ENCODE peak calls at places on chromosomes 1 and 21, in four cellular contexts. G is SK-N-SH, O is RWPE1, R is GM13976. Z is an unnamed sample.

GRCh38 chr21:35229290-35229689 is 180.2 kb upstream of the RUNX1 start:
- DNase-seq in G (no peak), O (no peak), R (no peak), Z (no peak)

GRCh38 chr1:11730429-11730861 is 5.5 kb upstream of the AGTRAP start:
- DNase-seq in G (no peak), O (no peak), R (no peak), Z (no peak)

GRCh38 chr1:199041173-199041914 is 402.5 kb downstream of the PTPRC start:
- DNase-seq in G (no peak), O (no peak), R (peak; percentile 37), Z (no peak)

GRCh38 chr21:32580949-32581348 is 4.4 kb downstream of the TCP10L start:
- DNase-seq in G (no peak), O (no peak), R (no peak), Z (no peak)

GRCh38 chr1:203082571-203083462 is 3.0 kb downstream of the MYOG start:
- DNase-seq in G (no peak), O (no peak), R (no peak), Z (no peak)

GRCh38 chr1:2229032-2229920 is 1.2 kb downstream of the SKI start:
- DNase-seq in G (peak; percentile 72), O (peak; percentile 20), R (peak; percentile 69), Z (peak; percentile 85)

GRCh38 chr1:109784551-109785252 is 21.0 kb upstream of the EPS8L3 start:
- DNase-seq in G (no peak), O (no peak), R (no peak), Z (no peak)

GRCh38 chr21:36708512-36709029 is 9.7 kb downstream of the SIM2 start:
- DNase-seq in G (no peak), O (no peak), R (no peak), Z (no peak)

GRCh38 chr21:36859744-36860501 is 106.5 kb downstream of the HLCS start:
- DNase-seq in G (peak; percentile 41), O (peak; percentile 93), R (peak; percentile 43), Z (no peak)

GRCh38 chr1:214259353-214259982 is 21.5 kb upstream of the SMYD2 start:
- DNase-seq in G (no peak), O (no peak), R (no peak), Z (no peak)

GRCh38 chr1:201190005-201190404 is 619 bp upstream of the IGFN1 start:
- DNase-seq in G (no peak), O (no peak), R (no peak), Z (no peak)

GRCh38 chr1:177794316-177794991 is 175.4 kb downstream of the SEC16B start:
- DNase-seq in G (no peak), O (no peak), R (no peak), Z (no peak)

GRCh38 chr1:230827081-230827681 is 41.1 kb downstream of the C1orf198 start:
- DNase-seq in G (no peak), O (no peak), R (peak; percentile 6), Z (peak; percentile 72)

GRCh38 chr1:226919995-226920394 is 20.1 kb upstream of the COQ8A start:
- DNase-seq in G (no peak), O (no peak), R (no peak), Z (no peak)

GRCh38 chr1:231701306-231701705 is 74.7 kb downstream of the DISC1 start:
- DNase-seq in G (no peak), O (no peak), R (no peak), Z (no peak)

GRCh38 chr21:14942801-14943490 is 121.9 kb downstream of the NRIP1 start:
- DNase-seq in G (no peak), O (no peak), R (no peak), Z (no peak)

GRCh38 chr1:230537456-230537855 is 104.8 kb upstream of the COG2 start:
- DNase-seq in G (no peak), O (no peak), R (no peak), Z (no peak)

GRCh38 chr1:201655910-201656669 is 117.2 kb downstream of the NAV1 start:
- DNase-seq in G (no peak), O (no peak), R (no peak), Z (no peak)

GRCh38 chr1:24978383-24979032 is 48.4 kb upstream of the RUNX3 start:
- DNase-seq in G (no peak), O (no peak), R (no peak), Z (no peak)

GRCh38 chr21:36749935-36750578 is 51.1 kb downstream of the SIM2 start:
- DNase-seq in G (no peak), O (no peak), R (no peak), Z (no peak)

GRCh38 chr1:45972621-45973020 is 159.8 kb downstream of the PIK3R3 start:
- DNase-seq in G (no peak), O (no peak), R (no peak), Z (no peak)

GRCh38 chr1:230501845-230502244 is 75.7 kb upstream of the PGBD5 start:
- DNase-seq in G (no peak), O (no peak), R (no peak), Z (no peak)

GRCh38 chr1:1550591-1551432 is 10.4 kb upstream of the TMEM240 start:
- DNase-seq in G (peak; percentile 62), O (no peak), R (no peak), Z (no peak)

GRCh38 chr21:26949830-26950229 is 17.1 kb downstream of the ADAMTS5 start:
- DNase-seq in G (no peak), O (no peak), R (no peak), Z (no peak)

DNA sequence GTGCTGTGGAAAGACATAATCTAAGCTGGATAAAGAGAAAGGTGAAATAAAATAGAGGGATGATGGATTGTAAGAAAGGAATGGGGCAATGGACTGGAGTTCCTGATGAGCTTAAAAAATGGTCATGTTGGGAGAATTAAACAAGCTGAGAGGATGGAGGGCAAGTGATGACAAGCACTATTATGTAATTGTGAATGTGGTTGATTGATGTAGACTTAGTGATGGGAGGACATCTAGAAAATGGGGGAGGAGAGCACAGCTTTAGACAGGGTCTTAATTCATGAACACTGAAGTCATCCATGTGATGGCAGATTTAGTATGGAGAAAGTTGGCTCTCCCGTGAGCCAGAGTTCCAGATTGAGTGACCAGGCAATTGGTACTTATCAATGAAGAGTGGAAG is 29.0 kb downstream of the DNAH14 start:
- DNase-seq in G (no peak), O (no peak), R (no peak), Z (no peak)
- TF ChIP-seq CTCF in G (no peak), O (no peak), R (no peak), Z (no peak)

GRCh38 chr1:15287591-15287990 is 40.6 kb downstream of the FHAD1 start:
- DNase-seq in G (no peak), O (no peak), R (no peak), Z (no peak)

GRCh38 chr1:15286452-15286851 is 39.4 kb downstream of the FHAD1 start:
- DNase-seq in G (no peak), O (no peak), R (no peak), Z (no peak)

GRCh38 chr1:15289251-15289651 is 42.2 kb downstream of the FHAD1 start:
- DNase-seq in G (no peak), O (no peak), R (no peak), Z (no peak)

GRCh38 chr1:15287035-15287434 is 40.0 kb downstream of the FHAD1 start:
- DNase-seq in G (no peak), O (no peak), R (no peak), Z (no peak)

DNA sequence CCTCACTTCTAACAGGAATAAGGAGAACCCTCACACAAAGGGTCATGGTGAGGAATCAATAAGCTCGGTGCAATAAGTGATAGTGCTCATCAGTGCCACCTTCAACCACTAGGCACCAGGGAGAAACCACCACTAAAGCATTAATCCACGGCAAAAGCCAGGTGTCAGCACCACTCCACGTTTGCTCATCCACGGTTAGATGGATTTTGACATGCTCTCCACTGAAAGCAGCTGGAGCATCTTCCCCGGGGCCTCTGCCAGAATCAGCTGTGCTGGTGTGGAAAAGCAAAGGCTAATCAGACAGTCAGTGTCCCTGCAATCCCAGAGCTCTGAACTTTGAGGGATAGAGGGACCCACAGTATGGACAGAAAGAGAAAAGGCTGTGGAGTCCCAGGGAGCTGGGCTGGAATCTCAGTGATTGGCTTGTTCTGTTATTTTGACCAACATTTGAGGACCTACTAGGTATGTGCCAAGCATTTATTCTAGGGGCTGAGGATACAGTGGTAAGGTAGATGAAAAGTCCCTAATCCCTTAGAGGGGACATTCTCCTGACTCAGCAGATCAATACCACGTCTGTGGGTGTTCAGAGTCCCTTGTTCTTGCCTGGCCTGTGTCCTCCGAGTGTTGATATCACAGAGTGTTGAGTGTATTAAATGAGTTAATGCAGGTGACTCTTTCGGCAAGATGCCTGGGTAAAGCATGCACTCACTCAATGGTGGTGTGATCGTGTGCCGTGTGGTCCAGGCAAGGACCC is 41.3 kb downstream of the FHAD1 start:
- DNase-seq in G (no peak), O (no peak), R (no peak), Z (no peak)
- TF ChIP-seq CTCF in G (no peak), O (no peak), R (no peak), Z (peak; percentile 12)

DNA sequence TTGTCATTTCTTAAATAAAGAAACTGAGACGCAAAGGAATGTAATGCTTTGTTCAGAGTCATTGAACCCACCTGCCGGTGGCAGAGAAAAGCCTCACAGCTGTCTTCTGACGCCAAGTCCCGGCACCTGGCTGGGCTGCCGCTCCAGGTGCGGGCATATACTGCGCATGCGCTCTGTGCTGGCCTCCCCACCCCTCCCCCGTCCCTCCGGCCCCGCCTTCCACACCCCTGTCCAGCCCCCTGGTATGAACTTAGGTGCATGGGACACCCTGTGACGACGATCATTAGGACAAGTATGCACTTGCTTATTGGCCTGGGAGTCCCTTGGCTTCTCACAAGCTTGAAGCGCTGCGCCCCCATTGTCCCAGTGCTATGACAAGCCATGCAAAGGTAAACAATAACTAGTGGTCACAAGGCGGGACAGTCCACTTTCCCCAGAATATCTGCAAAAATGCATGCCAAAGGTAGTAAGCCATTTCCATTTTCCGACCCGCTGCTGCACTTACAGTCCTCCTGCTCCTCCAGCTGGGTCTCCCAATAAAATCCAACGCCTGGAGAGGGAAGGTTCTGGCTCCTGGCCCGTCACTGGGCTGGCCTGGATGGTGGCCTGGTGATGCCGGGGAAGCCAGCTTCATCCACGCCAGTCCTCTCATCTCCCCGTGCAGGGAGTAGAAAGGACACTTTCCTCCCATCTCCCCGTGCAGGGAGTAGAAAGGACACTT is 100.4 kb downstream of the PSMG1 start:
- DNase-seq in G (no peak), O (peak; percentile 84), R (no peak), Z (no peak)
- TF ChIP-seq CTCF in G (no peak), O (no peak), R (no peak), Z (no peak)

GRCh38 chr1:100359139-100359538 is 6.8 kb downstream of the CDC14A start:
- DNase-seq in G (no peak), O (no peak), R (no peak), Z (no peak)

GRCh38 chr1:100360790-100361232 is 8.5 kb downstream of the CDC14A start:
- DNase-seq in G (no peak), O (no peak), R (no peak), Z (no peak)

GRCh38 chr1:100361249-100362089 is 9.2 kb downstream of the CDC14A start:
- DNase-seq in G (no peak), O (no peak), R (no peak), Z (no peak)

GRCh38 chr1:100354971-100355394 is 2.7 kb downstream of the CDC14A start:
- DNase-seq in G (no peak), O (peak; percentile 66), R (no peak), Z (no peak)

DNA sequence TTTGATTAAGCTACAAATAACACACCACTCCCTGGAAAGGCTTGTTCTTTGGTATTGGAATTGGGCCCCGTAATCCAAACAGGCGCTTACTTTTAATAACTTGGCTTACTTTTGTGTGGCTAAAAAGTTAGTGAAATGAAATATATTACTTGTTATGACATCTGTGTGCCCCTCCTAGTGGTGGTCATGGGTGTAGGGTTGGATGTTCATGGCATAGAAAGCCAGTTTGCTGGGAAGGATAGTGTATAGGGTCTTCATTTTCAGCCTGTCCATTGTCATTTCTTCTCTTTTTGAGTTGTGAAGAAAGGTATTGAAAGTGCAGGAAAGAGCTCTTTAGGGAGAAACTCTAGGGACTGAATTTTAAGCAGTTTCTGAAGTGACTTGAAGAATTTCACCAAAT is 5.9 kb downstream of the CDC14A start:
- DNase-seq in G (peak; percentile 39), O (no peak), R (no peak), Z (no peak)
- TF ChIP-seq CTCF in G (peak; percentile 61), O (no peak), R (no peak), Z (peak; percentile 51)

Z was measured in osteocyte.